ENCODE peak calls at places on chromosome 18, in ten cellular contexts. T is choroid plexus epithelial cell; U is stimulated activated CD8-positive, alpha-beta memory T cell treated with anti-CD3 and anti-CD28 coated beads, Interleukin-7, amount 100 ng/mL, for 24 hours; Q is amniotic epithelial cell; K is GM23248; X is fibroblast of lung; W is non-pigmented ciliary epithelial cell; O is GM10248; R is hypothalamus; A is iris pigment epithelial cell. V is an unnamed sample.

GRCh38 chr18:9494778-9495302 is 19.5 kb downstream of the RALBP1 start:
- DNase-seq in W (no peak), O (peak), R (no peak), X (peak), T (peak), Q (peak), K (no peak), A (peak), U (no peak), V (no peak)

GRCh38 chr18:24741961-24742738 is 281.7 kb downstream of the HRH4 start:
- DNase-seq in A (peak), Q (peak), X (peak), T (no peak), R (no peak), K (peak), W (no peak), O (no peak), U (no peak), V (no peak)

GRCh38 chr18:62327977-62328376 is 2.9 kb downstream of the TNFRSF11A start:
- DNase-seq in T (no peak), W (no peak), K (no peak), O (no peak), X (no peak), U (no peak), Q (no peak), A (no peak), R (no peak), V (no peak)

GRCh38 chr18:11775436-11775835 is 75.8 kb upstream of the CHMP1B start:
- DNase-seq in Q (no peak), K (no peak), W (no peak), U (no peak), A (no peak), R (no peak), O (no peak), T (no peak), X (no peak), V (no peak)

GRCh38 chr18:29004921-29005320 is 828.0 kb upstream of the CDH2 start:
- DNase-seq in O (no peak), T (no peak), U (no peak), R (no peak), X (no peak), K (no peak), W (no peak), A (no peak), Q (no peak), V (no peak)

GRCh38 chr18:24490545-24490944 is 30.1 kb downstream of the HRH4 start:
- DNase-seq in R (no peak), X (peak), O (no peak), A (no peak), U (no peak), W (no peak), K (peak), T (no peak), Q (no peak), V (no peak)

GRCh38 chr18:74185860-74186259 is 37.5 kb downstream of the TIMM21 start:
- DNase-seq in X (no peak), U (no peak), K (no peak), Q (no peak), O (no peak), R (no peak), W (no peak), A (no peak), T (no peak), V (no peak)

GRCh38 chr18:64037812-64038414 is 68.0 kb downstream of the SERPINB8 start:
- DNase-seq in O (peak), K (peak), A (peak), U (no peak), Q (peak), R (no peak), X (peak), T (peak), W (no peak), V (no peak)

GRCh38 chr18:31610841-31611240 is 19.2 kb downstream of the TTR start:
- DNase-seq in W (no peak), X (no peak), O (no peak), U (no peak), T (peak), K (peak), Q (peak), A (peak), R (no peak), V (no peak)

GRCh38 chr18:8795586-8795985 is 90.2 kb downstream of the MTCL1 start:
- DNase-seq in O (no peak), K (no peak), A (no peak), X (no peak), T (no peak), U (no peak), R (no peak), W (no peak), Q (no peak), V (no peak)

GRCh38 chr18:68456985-68457384 is 257.9 kb downstream of the TMX3 start:
- DNase-seq in R (no peak), T (peak), K (no peak), Q (no peak), O (no peak), X (peak), W (no peak), U (no peak), A (no peak), V (no peak)

GRCh38 chr18:32324173-32324572 is 134.3 kb downstream of the MEP1B start:
- DNase-seq in U (no peak), K (peak), X (peak), O (no peak), T (peak), Q (peak), W (no peak), A (peak), R (no peak), V (no peak)

GRCh38 chr18:7898181-7898580 is 331.1 kb downstream of the PTPRM start:
- DNase-seq in K (no peak), A (no peak), R (no peak), W (no peak), U (no peak), X (no peak), Q (peak), O (no peak), T (no peak), V (no peak)

GRCh38 chr18:6107794-6108193 is 212.5 kb upstream of the TMEM200C start:
- DNase-seq in A (no peak), U (no peak), W (no peak), T (no peak), X (no peak), R (no peak), O (no peak), Q (no peak), K (no peak), V (no peak)

GRCh38 chr18:50011813-50012445 is 183.0 kb downstream of the MYO5B start:
- DNase-seq in X (peak), R (no peak), T (peak), A (peak), Q (peak), K (peak), O (no peak), W (peak), U (no peak), V (no peak)

GRCh38 chr18:58578321-58578720 is 50.6 kb downstream of the ALPK2 start:
- DNase-seq in R (no peak), O (no peak), Q (no peak), T (peak), K (peak), W (no peak), A (peak), U (no peak), X (peak), V (no peak)

GRCh38 chr18:10051877-10052631 is 138.2 kb downstream of the VAPA start:
- DNase-seq in A (peak), Q (peak), X (peak), R (peak), W (peak), U (no peak), T (peak), O (no peak), K (peak), V (no peak)

GRCh38 chr18:3402962-3403585 is 46.9 kb upstream of the TGIF1 start:
- DNase-seq in U (no peak), T (peak), O (no peak), K (peak), Q (peak), A (peak), W (no peak), X (peak), R (no peak), V (no peak)

GRCh38 chr18:32771169-32771751 is 1.6 kb downstream of the KLHL14 start:
- DNase-seq in A (no peak), Q (no peak), U (no peak), W (no peak), K (no peak), O (peak), T (peak), X (peak), R (no peak), V (no peak)

GRCh38 chr18:75070625-75071483 is 138.1 kb downstream of the PTGR3 start:
- DNase-seq in O (peak), A (peak), R (no peak), U (peak), Q (peak), X (peak), K (peak), T (peak), W (peak), V (peak)

GRCh38 chr18:7987284-7987976 is 420.3 kb downstream of the PTPRM start:
- DNase-seq in T (peak), W (peak), A (peak), O (no peak), R (no peak), U (no peak), K (peak), Q (peak), X (peak), V (no peak)

GRCh38 chr18:67302043-67302442 is 214.5 kb downstream of the DSEL start:
- DNase-seq in R (no peak), U (no peak), W (no peak), O (no peak), A (peak), X (peak), K (peak), Q (peak), T (peak), V (no peak)

GRCh38 chr18:70333757-70334156 is 44.9 kb downstream of the SOCS6 start:
- DNase-seq in K (peak), Q (peak), U (no peak), R (no peak), A (peak), X (peak), O (no peak), T (peak), W (peak), V (no peak)

GRCh38 chr18:23718243-23718720 is 29.0 kb downstream of the LAMA3 start:
- DNase-seq in W (peak), T (peak), A (peak), K (peak), X (peak), O (no peak), U (no peak), R (no peak), Q (peak), V (no peak)